ENCODE peak calls at places on chromosomes 16 and 17, in four cellular contexts. M is HepG2, I is A549, E is SK-N-SH. D is an unnamed sample.

GRCh38 chr16:27318399-27319256 is 4.9 kb downstream of the IL4R start:
- DNase-seq in I (no peak), M (no peak), E (no peak), D (no peak)

GRCh38 chr16:4318171-4318910 is 2.5 kb downstream of the GLIS2 start:
- DNase-seq in M (no peak), E (no peak), I (no peak), D (no peak)

GRCh38 chr16:4864728-4865127 is 17.4 kb downstream of the UBN1 start:
- DNase-seq in E (no peak), M (no peak), I (no peak), D (no peak)

GRCh38 chr17:53627511-53627910 is 195.2 kb upstream of the KIF2B start:
- DNase-seq in I (peak; percentile 26), M (no peak), E (no peak), D (no peak)

GRCh38 chr17:39922006-39922405 is 3.6 kb upstream of the GSDMB start:
- DNase-seq in E (no peak), M (no peak), I (no peak), D (no peak)

GRCh38 chr17:60393840-60394529 is 2.1 kb upstream of the USP32 start:
- DNase-seq in E (no peak), I (no peak), M (no peak), D (no peak)

GRCh38 chr17:69763503-69763902 is 311.5 kb upstream of the KCNJ16 start:
- DNase-seq in I (no peak), E (no peak), M (no peak), D (no peak)

GRCh38 chr16:53370827-53371226 is 63.4 kb upstream of the RBL2 start:
- DNase-seq in M (no peak), E (no peak), I (no peak), D (no peak)

GRCh38 chr16:12067714-12068401 is 91.3 kb downstream of the SNX29 start:
- DNase-seq in M (peak; percentile 84), E (peak; percentile 74), I (peak; percentile 81), D (no peak)

GRCh38 chr17:51371732-51372151 is 111.4 kb downstream of the UTP18 start:
- DNase-seq in E (peak; percentile 85), I (peak; percentile 86), M (peak; percentile 69), D (peak; percentile 28)

GRCh38 chr17:83174859-83175550 is 95.6 kb downstream of the METRNL start:
- DNase-seq in E (no peak), M (no peak), I (no peak), D (no peak)

GRCh38 chr16:49410226-49410625 is 36.6 kb downstream of the C16orf78 start:
- DNase-seq in M (no peak), I (no peak), E (no peak), D (no peak)

GRCh38 chr16:75048051-75048450 is 49.2 kb downstream of the ZNRF1 start:
- DNase-seq in M (no peak), I (no peak), E (no peak), D (no peak)

GRCh38 chr17:78366109-78366848 is 6.4 kb upstream of the SOCS3 start:
- DNase-seq in M (no peak), I (no peak), E (no peak), D (no peak)

GRCh38 chr17:66115246-66115645 is 76.7 kb downstream of the CEP112 start:
- DNase-seq in I (no peak), M (no peak), E (no peak), D (no peak)

GRCh38 chr17:44759096-44759915 is 518 bp downstream of the ADAM11 start:
- DNase-seq in I (no peak), E (peak; percentile 75), M (no peak), D (no peak)

GRCh38 chr16:80375513-80375912 is 165.3 kb upstream of the DYNLRB2 start:
- DNase-seq in M (no peak), E (no peak), I (no peak), D (no peak)

GRCh38 chr17:78991017-78991783 is 11.5 kb upstream of the LGALS3BP start:
- DNase-seq in I (no peak), M (no peak), E (peak; percentile 19), D (no peak)

GRCh38 chr17:77831497-77832179 is 126.9 kb upstream of the TNRC6C start:
- DNase-seq in M (no peak), I (no peak), E (peak; percentile 75), D (no peak)

GRCh38 chr17:65228287-65228686 is 91.1 kb downstream of the RGS9 start:
- DNase-seq in E (no peak), I (no peak), M (no peak), D (no peak)

GRCh38 chr17:49616546-49617205 is 41.0 kb downstream of the NXPH3 start:
- DNase-seq in I (no peak), E (no peak), M (no peak), D (no peak)

GRCh38 chr17:10403589-10403988 is 18.2 kb downstream of the MYH8 start:
- DNase-seq in I (no peak), E (no peak), M (no peak), D (no peak)

GRCh38 chr17:82683534-82683933 is 15.0 kb downstream of the RAB40B start:
- DNase-seq in E (no peak), M (no peak), I (no peak), D (no peak)

GRCh38 chr16:70162041-70162451 is 11.5 kb upstream of the CLEC18C start:
- DNase-seq in I (peak; percentile 64), E (peak; percentile 9), M (peak; percentile 77), D (no peak)

GRCh38 chr16:8850279-8850885 is 18.4 kb downstream of the CARHSP1 start:
- DNase-seq in M (peak; percentile 91), I (no peak), E (peak; percentile 36), D (no peak)

GRCh38 chr16:56753410-56753809 is 23.5 kb downstream of the NUP93 start:
- DNase-seq in E (no peak), I (no peak), M (no peak), D (no peak)

GRCh38 chr17:19347323-19348080 is 15.0 kb downstream of the B9D1 start:
- DNase-seq in M (no peak), E (no peak), I (no peak), D (no peak)

GRCh38 chr17:51435641-51436091 is 175.3 kb downstream of the UTP18 start:
- DNase-seq in E (peak; percentile 66), M (peak; percentile 92), I (peak; percentile 90), D (no peak)

GRCh38 chr17:81579298-81579697 is 27.1 kb upstream of the FAAP100 start:
- DNase-seq in M (no peak), E (no peak), I (no peak), D (no peak)

GRCh38 chr17:64254755-64255154 is 8.3 kb downstream of the TEX2 start:
- DNase-seq in I (no peak), E (no peak), M (no peak), D (no peak)

GRCh38 chr17:63963123-63963522 is 9.6 kb downstream of the SCN4A start:
- DNase-seq in E (no peak), M (no peak), I (no peak), D (no peak)

GRCh38 chr16:62035115-62036092 is 834 bp downstream of the CDH8 start:
- DNase-seq in M (no peak), E (peak; percentile 38), I (no peak), D (no peak)
- TF ChIP-seq PBX3 in M (no peak), E (no peak), I (no peak), D (no peak)

GRCh38 chr17:1820518-1821252 is 9.0 kb downstream of the SMYD4 start:
- DNase-seq in M (no peak), I (no peak), E (no peak), D (peak; percentile 36)
- TF ChIP-seq PBX3 in M (no peak), I (no peak), E (no peak), D (no peak)

GRCh38 chr17:41546819-41547218 is 18.7 kb upstream of the KRT19 start:
- DNase-seq in M (no peak), E (no peak), I (no peak), D (no peak)

GRCh38 chr17:41549596-41550039 is 21.5 kb upstream of the KRT19 start:
- DNase-seq in M (no peak), E (no peak), I (no peak), D (no peak)

GRCh38 chr17:41547921-41548843 is 20.1 kb upstream of the KRT19 start:
- DNase-seq in I (peak; percentile 95), E (peak; percentile 67), M (no peak), D (no peak)

GRCh38 chr17:41547378-41547841 is 19.3 kb upstream of the KRT19 start:
- DNase-seq in M (no peak), I (no peak), E (no peak), D (no peak)

DNA sequence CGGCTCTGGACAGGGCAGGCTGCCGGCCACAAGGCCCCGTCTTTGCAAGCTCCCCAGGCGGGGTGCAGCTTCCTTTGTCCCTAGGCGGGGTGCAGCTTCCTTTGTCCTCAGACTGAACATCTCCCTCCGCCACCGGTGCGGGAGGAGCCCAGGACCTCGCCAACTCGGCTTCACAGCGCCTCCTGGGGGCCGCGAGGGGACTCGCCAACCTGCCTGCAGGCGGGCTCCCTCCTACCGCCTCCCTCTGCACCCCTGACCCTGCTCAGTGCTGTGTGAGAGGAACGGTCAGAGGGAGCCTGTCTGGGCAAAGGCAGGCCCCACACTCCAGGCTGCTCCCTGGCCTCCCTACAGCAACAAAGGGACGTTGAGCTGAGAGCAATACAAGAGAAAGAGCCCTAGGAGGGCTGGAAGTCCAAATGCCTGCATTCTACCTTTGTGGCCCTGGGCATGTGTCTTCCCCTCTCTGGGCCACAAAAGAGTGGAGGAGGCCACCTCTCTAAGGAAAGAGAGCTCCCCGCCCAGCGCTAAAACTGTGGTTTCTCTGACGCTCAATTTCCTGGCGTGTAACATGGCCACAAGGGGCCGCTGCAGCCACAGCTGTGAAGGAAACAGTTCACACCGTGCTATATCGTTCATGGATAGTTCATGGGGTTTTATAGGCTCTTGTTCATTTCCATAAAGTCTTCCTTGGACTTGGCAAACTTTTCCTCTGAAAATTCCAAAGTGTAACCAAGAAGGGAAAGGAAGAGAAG is 20.9 kb upstream of the KRT19 start:
- DNase-seq in E (peak; percentile 92), I (peak; percentile 94), M (peak; percentile 82), D (peak; percentile 12)
- TF ChIP-seq PBX3 in E (no peak), I (no peak), M (no peak), D (no peak)

DNA sequence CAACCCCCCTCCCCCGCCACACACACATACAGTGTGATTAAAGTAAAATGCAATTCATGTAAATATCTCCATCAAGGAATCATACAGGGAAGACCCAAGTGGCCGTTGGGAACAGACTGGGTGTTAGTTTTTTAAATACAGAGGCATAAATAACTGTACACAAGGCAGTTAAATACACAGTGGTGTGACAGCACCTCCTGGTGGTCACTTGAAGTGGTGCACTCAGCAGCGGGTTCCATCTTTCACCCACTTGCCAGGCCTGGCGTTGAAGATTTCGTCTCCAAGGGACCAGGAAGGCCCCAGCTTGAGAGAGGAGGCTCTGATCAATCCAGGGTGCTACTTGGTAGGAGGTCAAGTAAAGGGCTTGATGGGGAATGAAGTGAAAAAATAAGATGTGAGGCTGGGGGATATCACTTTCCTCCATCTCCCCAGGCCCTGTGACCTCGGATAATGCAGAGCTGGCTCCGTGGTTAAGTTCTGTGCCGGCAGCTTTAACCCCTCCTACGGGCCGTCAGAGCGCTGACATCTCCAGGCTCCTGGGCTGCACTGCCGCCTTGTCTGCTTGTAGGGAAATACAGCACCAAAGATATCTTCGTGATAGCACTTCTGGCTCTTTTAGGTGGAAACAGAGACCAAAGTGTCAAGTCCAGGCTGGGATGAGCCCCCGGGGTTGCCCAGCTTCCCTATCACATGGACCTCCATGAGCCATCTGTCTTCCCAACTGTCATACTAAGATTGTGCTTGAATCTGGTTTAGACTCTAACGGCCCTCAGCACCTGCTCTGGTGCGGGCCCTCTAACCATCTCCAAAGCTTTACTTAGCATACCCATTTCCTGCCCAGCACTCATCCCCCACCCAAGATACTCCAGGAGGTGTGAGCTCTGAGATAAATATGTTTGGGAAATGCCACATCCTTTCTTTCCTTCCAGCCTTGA is 20.7 kb downstream of the LGALS9 start:
- DNase-seq in E (peak; percentile 26), M (peak; percentile 23), I (peak; percentile 60), D (no peak)
- TF ChIP-seq PBX3 in E (no peak), M (no peak), I (no peak), D (no peak)

D was measured in GM12878.